ENCODE peak calls at places on chromosome 17, in nine cellular contexts. W, X, K, C, F, G, Z, R and J are unnamed samples.

GRCh38 chr17:38545531-38546225 is 60.1 kb downstream of the SRCIN1 start:
- DNase-seq in W (no peak), X (no peak), K (no peak), C (no peak), F (no peak), G (no peak), Z (no peak), R (no peak), J (no peak)

GRCh38 chr17:42797067-42798007 is 1.2 kb downstream of the COA3 start:
- DNase-seq in W (no peak), X (no peak), K (no peak), C (no peak), F (no peak), G (no peak), Z (no peak), R (no peak), J (no peak)

GRCh38 chr17:16935241-16935663 is 36.7 kb downstream of the TNFRSF13B start:
- DNase-seq in W (no peak), X (no peak), K (no peak), C (no peak), F (no peak), G (no peak), Z (peak; percentile 24), R (no peak), J (no peak)

GRCh38 chr17:61581611-61582349 is 9.2 kb downstream of the NACA2 start:
- DNase-seq in W (no peak), X (no peak), K (no peak), C (no peak), F (no peak), G (no peak), Z (no peak), R (no peak), J (no peak)

GRCh38 chr17:43734376-43734775 is 24.2 kb downstream of the SOST start:
- DNase-seq in W (no peak), X (peak; percentile 96), K (peak; percentile 85), C (no peak), F (no peak), G (no peak), Z (no peak), R (no peak), J (no peak)

GRCh38 chr17:79484600-79485398 is 126.1 kb downstream of the RBFOX3 start:
- DNase-seq in W (no peak), X (no peak), K (no peak), C (no peak), F (no peak), G (no peak), Z (no peak), R (no peak), J (no peak)

GRCh38 chr17:77686903-77687302 is 271.6 kb upstream of the TNRC6C start:
- DNase-seq in W (no peak), X (no peak), K (no peak), C (no peak), F (no peak), G (no peak), Z (no peak), R (no peak), J (no peak)

GRCh38 chr17:46901291-46901690 is 21.7 kb upstream of the GOSR2 start:
- DNase-seq in W (no peak), X (no peak), K (no peak), C (no peak), F (no peak), G (no peak), Z (peak; percentile 23), R (no peak), J (no peak)

GRCh38 chr17:77941004-77941403 is 17.5 kb upstream of the TNRC6C start:
- DNase-seq in W (no peak), X (no peak), K (no peak), C (no peak), F (no peak), G (no peak), Z (no peak), R (no peak), J (no peak)

GRCh38 chr17:30586818-30587595 is 109.8 kb downstream of the GOSR1 start:
- DNase-seq in W (no peak), X (peak; percentile 67), K (peak; percentile 35), C (no peak), F (no peak), G (no peak), Z (no peak), R (no peak), J (no peak)

GRCh38 chr17:45022655-45023339 is 28.6 kb downstream of the DCAKD start:
- DNase-seq in W (no peak), X (no peak), K (no peak), C (no peak), F (no peak), G (no peak), Z (no peak), R (no peak), J (no peak)

GRCh38 chr17:75845933-75846700 is 1.9 kb upstream of the UNC13D start:
- DNase-seq in W (no peak), X (no peak), K (no peak), C (no peak), F (no peak), G (no peak), Z (peak; percentile 53), R (no peak), J (no peak)

GRCh38 chr17:15263206-15263579 is 1.9 kb downstream of the PMP22 start:
- DNase-seq in W (peak; percentile 78), X (peak; percentile 91), K (peak; percentile 71), C (peak; percentile 88), F (no peak), G (no peak), Z (no peak), R (peak; percentile 48), J (peak; percentile 58)

GRCh38 chr17:50542795-50543774 is 3.9 kb upstream of the SPATA20 start:
- DNase-seq in W (peak; percentile 66), X (no peak), K (no peak), C (no peak), F (no peak), G (no peak), Z (no peak), R (no peak), J (no peak)

GRCh38 chr17:73304971-73305786 is 6.6 kb downstream of the CDC42EP4 start:
- DNase-seq in W (peak; percentile 74), X (peak; percentile 84), K (no peak), C (peak; percentile 63), F (no peak), G (no peak), Z (peak; percentile 85), R (peak; percentile 39), J (no peak)

GRCh38 chr17:65850486-65850885 is 289.0 kb upstream of the AXIN2 start:
- DNase-seq in W (no peak), X (peak; percentile 84), K (peak; percentile 42), C (no peak), F (no peak), G (no peak), Z (no peak), R (no peak), J (no peak)

GRCh38 chr17:82242977-82243647 is 14.3 kb downstream of the SLC16A3 start:
- DNase-seq in W (peak; percentile 90), X (peak; percentile 88), K (peak; percentile 58), C (peak; percentile 92), F (no peak), G (no peak), Z (no peak), R (peak; percentile 53), J (peak; percentile 82)

GRCh38 chr17:77375917-77376651 is 235.3 kb downstream of the SEC14L1 start:
- DNase-seq in W (no peak), X (peak; percentile 82), K (no peak), C (peak; percentile 76), F (peak; percentile 56), G (no peak), Z (peak; percentile 67), R (no peak), J (no peak)

GRCh38 chr17:5706835-5707234 is 122.5 kb upstream of the NLRP1 start:
- DNase-seq in W (peak; percentile 49), X (peak; percentile 66), K (peak; percentile 1), C (no peak), F (peak; percentile 55), G (peak; percentile 6), Z (peak; percentile 89), R (peak; percentile 8), J (peak; percentile 31)